ENCODE peak calls at places on chromosomes 4 and X, in five cellular contexts. S is fibroblast of mammary gland, C is astrocyte of the spinal cord, H is OCI-LY7, X is nephron progenitor cell. A is an unnamed sample.

GRCh38 chr4:80577991-80578390 is 242.5 kb downstream of the CFAP299 start:
- DNase-seq in X (no peak), S (no peak), H (no peak), C (no peak), A (no peak)

GRCh38 chr4:125316391-125316780 is 1.6 kb downstream of the FAT4 start:
- DNase-seq in S (no peak), H (no peak), C (no peak), X (peak), A (peak)

GRCh38 chr4:102869569-102870227 is 906 bp downstream of the CISD2 start:
- DNase-seq in S (no peak), X (no peak), C (no peak), H (peak), A (no peak)

GRCh38 chr4:183924362-183925044 is 19.4 kb downstream of the STOX2 start:
- DNase-seq in H (no peak), S (no peak), C (no peak), X (no peak), A (no peak)

GRCh38 chrX:115521717-115522116 is 39.3 kb upstream of the PLS3 start:
- DNase-seq in H (no peak), X (no peak), C (no peak), S (no peak), A (no peak)

GRCh38 chrX:13646154-13646549 is 6.8 kb upstream of the TCEANC start:
- DNase-seq in C (peak), S (peak), H (peak), X (peak), A (peak)

GRCh38 chr4:140754918-140755810 is 1.0 kb downstream of the TBC1D9 start:
- DNase-seq in H (no peak), S (no peak), C (no peak), X (no peak), A (no peak)

GRCh38 chrX:38260231-38260630 is 39.6 kb upstream of the SRPX start:
- DNase-seq in S (peak), X (peak), C (peak), H (peak), A (no peak)

GRCh38 chrX:70096052-70096451 is 33.8 kb downstream of the OTUD6A start:
- DNase-seq in X (no peak), S (peak), H (no peak), C (no peak), A (peak)

GRCh38 chrX:73683236-73683859 is 120.4 kb downstream of the CHIC1 start:
- DNase-seq in H (no peak), C (peak), X (no peak), S (peak), A (peak)

GRCh38 chr4:48436318-48436717 is 46.8 kb upstream of the SLC10A4 start:
- DNase-seq in S (no peak), H (no peak), X (no peak), C (no peak), A (no peak)

GRCh38 chr4:125518281-125518680 is 203.5 kb downstream of the FAT4 start:
- DNase-seq in H (no peak), C (no peak), S (no peak), X (no peak), A (no peak)

GRCh38 chr4:28351826-28352225 is 1491.2 kb downstream of the STIM2 start:
- DNase-seq in C (no peak), S (no peak), H (no peak), X (no peak), A (no peak)

GRCh38 chrX:107197306-107197705 is 8.9 kb downstream of the NUP62CL start:
- DNase-seq in S (no peak), X (no peak), H (no peak), C (no peak), A (no peak)

GRCh38 chr4:141142423-141142822 is 9.2 kb upstream of the RNF150 start:
- DNase-seq in C (no peak), X (no peak), S (no peak), H (no peak), A (no peak)

GRCh38 chr4:15695240-15695699 is 7.6 kb upstream of the BST1 start:
- DNase-seq in X (no peak), H (no peak), S (peak), C (peak), A (peak)

GRCh38 chr4:148376151-148376550 is 66.1 kb downstream of the NR3C2 start:
- DNase-seq in X (no peak), H (no peak), S (no peak), C (peak), A (no peak)

GRCh38 chr4:8349664-8350225 is 80.2 kb downstream of the HTRA3 start:
- DNase-seq in C (no peak), X (no peak), H (no peak), S (no peak), A (no peak)

GRCh38 chr4:5448286-5448685 is 260.1 kb downstream of the EVC2 start:
- DNase-seq in X (no peak), H (no peak), S (no peak), C (no peak), A (no peak)

GRCh38 chr4:133921280-133922195 is 280.1 kb downstream of the PABPC4L start:
- DNase-seq in S (peak), C (peak), H (no peak), X (no peak), A (peak)

GRCh38 chrX:131565909-131566308 is 22.0 kb downstream of the OR13H1 start:
- DNase-seq in H (no peak), X (no peak), S (no peak), C (no peak), A (no peak)

DNA sequence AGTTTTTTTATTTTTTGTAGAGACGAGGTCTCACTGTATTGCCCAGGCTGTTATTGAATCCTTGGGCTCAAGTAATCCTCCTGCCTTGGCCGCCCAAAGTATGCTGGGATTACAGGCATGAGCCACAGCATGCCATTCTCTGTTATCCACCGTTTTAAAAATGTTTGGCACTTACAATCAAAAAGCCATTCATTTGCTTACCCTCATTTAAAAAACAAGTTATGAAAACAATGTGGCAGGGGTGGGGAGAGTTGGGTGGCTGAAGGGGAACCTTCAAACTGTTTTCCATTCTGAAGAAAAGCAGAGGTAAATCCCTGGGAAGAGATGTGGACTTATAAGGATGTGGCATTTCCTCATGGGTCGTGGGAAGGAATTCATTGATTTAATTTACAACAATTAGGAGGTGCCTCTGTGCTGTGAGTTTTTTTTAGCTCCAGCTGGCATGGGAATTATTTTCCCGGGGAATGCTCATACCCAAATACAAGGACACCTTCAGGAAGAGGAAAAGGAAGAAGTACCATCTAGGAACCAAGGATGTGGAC is 103.5 kb downstream of the MID1 start:
- DNase-seq in S (no peak), X (no peak), C (no peak), H (no peak), A (no peak)
- TF ChIP-seq CTCF in S (no peak), X (no peak), C (no peak), H (no peak), A (no peak)

GRCh38 chr4:123092603-123093002 is 170.2 kb upstream of the NUDT6 start:
- DNase-seq in S (no peak), X (no peak), H (no peak), C (no peak), A (no peak)

GRCh38 chr4:123090886-123091285 is 168.5 kb upstream of the NUDT6 start:
- DNase-seq in S (no peak), X (no peak), H (no peak), C (no peak), A (no peak)

GRCh38 chr4:123093247-123093646 is 170.8 kb upstream of the NUDT6 start:
- DNase-seq in C (no peak), H (no peak), S (no peak), X (no peak), A (no peak)

DNA sequence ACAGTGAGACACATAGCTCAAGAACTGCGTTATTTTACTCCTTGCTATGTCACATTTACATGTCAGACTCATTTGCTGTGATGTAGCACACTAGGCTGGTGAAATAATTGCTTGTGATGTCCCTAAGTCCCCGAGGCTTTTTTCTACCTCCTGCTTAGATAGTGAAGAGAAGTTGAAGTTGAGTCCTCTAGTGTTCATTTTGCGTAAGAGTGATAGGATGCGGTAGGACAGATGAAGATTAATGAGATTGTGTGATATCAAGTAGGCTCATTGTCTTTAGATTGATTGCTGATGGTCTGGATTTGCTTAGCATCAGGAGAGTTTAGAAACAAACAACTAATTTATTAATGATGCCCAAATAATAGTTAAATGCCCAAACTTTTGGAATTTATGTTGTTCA is 173.6 kb upstream of the NUDT6 start:
- DNase-seq in H (peak), S (no peak), C (no peak), X (no peak), A (no peak)
- TF ChIP-seq CTCF in H (peak), S (no peak), C (no peak), X (peak), A (peak)

GRCh38 chrX:126770179-126770578 is 49.4 kb upstream of the PRR32 start:
- DNase-seq in C (no peak), S (peak), H (peak), X (no peak), A (no peak)
- TF ChIP-seq CTCF in C (peak), S (peak), H (peak), X (peak), A (peak)

DNA sequence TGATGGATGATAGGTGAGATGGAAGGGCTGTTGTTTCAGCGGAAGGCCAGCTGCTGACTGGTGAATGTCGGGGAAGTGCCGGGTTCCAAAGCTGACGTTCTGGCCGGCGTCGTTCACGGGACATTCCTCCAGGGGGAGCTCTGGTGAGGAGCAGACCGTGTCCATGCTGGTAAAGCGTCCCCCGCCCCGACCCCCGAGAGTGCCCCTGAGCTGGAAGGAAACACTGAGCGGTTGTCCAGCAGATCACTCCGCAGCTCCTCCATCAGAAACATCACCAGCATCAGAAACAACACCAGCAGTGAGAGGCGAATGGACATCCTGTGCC is 18.6 kb upstream of the ADRA2C start:
- DNase-seq in H (no peak), C (no peak), S (no peak), X (peak), A (no peak)
- TF ChIP-seq CTCF in H (peak), C (peak), S (peak), X (peak), A (peak)

GRCh38 chr4:144594471-144594986 is 51.4 kb upstream of the HHIP start:
- DNase-seq in H (no peak), X (no peak), C (no peak), S (peak), A (no peak)

GRCh38 chr4:144592264-144592663 is 53.7 kb upstream of the HHIP start:
- DNase-seq in C (no peak), H (no peak), X (no peak), S (no peak), A (no peak)

GRCh38 chr4:144591401-144591800 is 54.6 kb upstream of the HHIP start:
- DNase-seq in H (no peak), C (peak), S (peak), X (no peak), A (peak)

GRCh38 chr4:144589512-144589911 is 56.4 kb upstream of the HHIP start:
- DNase-seq in S (no peak), H (no peak), X (no peak), C (no peak), A (no peak)

GRCh38 chr4:144590020-144590419 is 55.9 kb upstream of the HHIP start:
- DNase-seq in H (no peak), C (no peak), S (no peak), X (no peak), A (no peak)
- TF ChIP-seq CTCF in H (no peak), C (no peak), S (no peak), X (no peak), A (no peak)

DNA sequence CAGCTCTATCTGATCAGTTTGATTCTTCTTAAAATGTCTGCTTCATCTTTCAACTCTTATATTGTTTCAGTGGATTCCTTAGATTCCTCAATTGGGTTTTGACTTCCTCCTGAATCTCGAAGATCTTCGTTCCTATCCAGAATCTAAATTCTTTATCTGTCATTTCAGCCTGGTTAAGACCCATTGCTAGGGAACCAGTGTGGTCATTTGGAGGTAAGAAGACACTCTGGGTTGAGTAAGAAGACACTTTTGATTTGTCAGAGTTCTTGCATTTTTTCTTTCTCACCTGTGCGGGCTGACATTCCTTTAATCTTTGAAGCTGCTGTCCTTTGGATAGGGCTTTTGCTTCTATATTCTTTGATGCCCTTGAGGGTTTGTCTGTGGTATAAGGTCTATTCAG is 291.9 kb downstream of the SLC7A11 start:
- DNase-seq in H (no peak), C (no peak), S (no peak), X (no peak), A (no peak)
- TF ChIP-seq CTCF in H (no peak), C (no peak), S (no peak), X (no peak), A (no peak)

DNA sequence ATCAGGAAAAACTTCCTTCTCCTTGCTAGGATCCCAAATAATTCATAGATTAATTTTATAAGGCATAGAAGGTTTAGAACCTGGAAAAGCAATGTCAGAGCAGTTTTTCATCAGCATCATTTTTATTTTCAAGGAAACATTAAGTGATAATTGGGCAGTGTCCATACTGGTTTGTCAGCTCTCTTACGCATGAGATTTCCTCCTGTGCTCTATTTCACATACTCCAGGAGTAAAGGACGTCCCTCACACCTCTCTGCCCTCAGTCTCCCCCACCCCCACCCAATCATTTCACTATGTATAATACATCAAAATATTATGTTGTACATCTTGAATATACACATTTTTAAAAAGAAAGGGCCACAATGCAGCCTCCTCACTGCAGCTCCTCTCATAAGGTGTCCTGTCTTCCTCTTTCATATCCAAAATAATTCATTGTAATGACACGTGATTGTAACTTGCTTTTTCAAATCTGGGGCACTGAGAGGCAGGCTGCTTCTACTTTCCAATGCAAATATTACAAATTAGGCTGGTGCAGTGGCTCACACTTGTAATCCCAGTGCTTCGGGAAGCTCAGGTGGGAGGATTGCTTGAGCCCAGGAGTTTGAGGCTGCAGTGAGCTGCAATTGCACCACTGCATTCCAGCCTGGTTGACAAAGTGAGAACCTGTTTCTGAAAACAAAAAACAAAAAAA is 34.4 kb downstream of the ARHGEF38 start:
- DNase-seq in S (no peak), C (no peak), H (no peak), X (no peak), A (no peak)
- TF ChIP-seq CTCF in S (no peak), C (no peak), H (no peak), X (no peak), A (no peak)

DNA sequence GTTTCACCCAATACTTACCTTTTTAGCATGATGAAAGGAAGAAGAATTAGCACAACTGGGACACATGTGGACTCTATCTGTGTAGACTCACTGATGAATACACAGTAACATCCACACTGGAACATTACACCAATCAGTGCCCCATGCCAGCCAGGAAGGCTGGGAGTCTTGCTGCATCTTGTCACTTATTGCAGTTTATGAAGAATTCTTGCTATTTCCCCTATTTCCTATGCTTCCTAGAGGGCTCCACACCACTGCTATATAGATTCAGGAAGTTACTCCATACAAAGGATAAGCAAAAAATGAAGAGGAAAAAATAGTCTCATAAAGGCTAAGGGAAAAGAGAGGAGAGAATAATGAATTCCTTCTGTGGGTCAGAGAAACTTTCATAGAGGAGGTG is 201.0 kb downstream of the CAMK2D start:
- DNase-seq in S (no peak), X (no peak), C (no peak), H (no peak), A (no peak)
- TF ChIP-seq CTCF in S (no peak), X (no peak), C (no peak), H (no peak), A (no peak)

GRCh38 chrX:32408389-32408788 is 803.0 kb downstream of the DMD start:
- DNase-seq in S (peak), X (no peak), H (peak), C (no peak), A (no peak)
- TF ChIP-seq CTCF in S (no peak), X (no peak), H (peak), C (no peak), A (no peak)

GRCh38 chr4:95363579-95363965 is 185.2 kb downstream of the UNC5C start:
- DNase-seq in S (no peak), H (no peak), X (no peak), C (no peak), A (no peak)

GRCh38 chr4:95362066-95362465 is 186.7 kb downstream of the UNC5C start:
- DNase-seq in C (no peak), S (no peak), X (no peak), H (no peak), A (no peak)

GRCh38 chr4:95363966-95364365 is 184.8 kb downstream of the UNC5C start:
- DNase-seq in H (no peak), S (no peak), C (no peak), X (no peak), A (no peak)

GRCh38 chr4:95361696-95361965 is 187.1 kb downstream of the UNC5C start:
- DNase-seq in H (no peak), X (no peak), C (no peak), S (no peak), A (no peak)

GRCh38 chr4:95362906-95363578 is 185.7 kb downstream of the UNC5C start:
- DNase-seq in H (peak), X (peak), C (peak), S (peak), A (no peak)
- TF ChIP-seq CTCF in H (peak), X (peak), C (peak), S (peak), A (no peak)

A was measured in HFFc6.